ENCODE peak calls at places on chromosomes 3 and 15, in ten cellular contexts. One of them, this sample, is unnamed.
A peak's percentile ranks its signal among the peaks of the same experiment; 100 is the strongest.

GRCh38 chr15:70142322-70143191 is 44.8 kb upstream of the TLE3 start:
- DNase-seq in pancreas: no peak
- DNase-seq in AG10803: no peak
- DNase-seq in SHP77: no peak
- DNase-seq in progenitor cell of endocrine pancreas: no peak
- DNase-seq in CD8-positive, alpha-beta T cell: no peak
- DNase-seq in CD4-positive, alpha-beta memory T cell: no peak
- DNase-seq in putamen: no peak
- DNase-seq in heart left ventricle: peak; percentile 82
- DNase-seq in caudate nucleus: no peak
- DNase-seq in this sample: no peak

GRCh38 chr15:80317389-80318169 is 65.6 kb upstream of the CTXND1 start:
- DNase-seq in pancreas: no peak
- DNase-seq in AG10803: peak; percentile 95
- DNase-seq in SHP77: no peak
- DNase-seq in progenitor cell of endocrine pancreas: no peak
- DNase-seq in CD8-positive, alpha-beta T cell: no peak
- DNase-seq in CD4-positive, alpha-beta memory T cell: no peak
- DNase-seq in putamen: peak; percentile 9
- DNase-seq in heart left ventricle: peak; percentile 63
- DNase-seq in caudate nucleus: peak; percentile 25
- DNase-seq in this sample: no peak

GRCh38 chr3:24242012-24242698 is 252.5 kb downstream of the THRB start:
- DNase-seq in pancreas: no peak
- DNase-seq in AG10803: peak; percentile 97
- DNase-seq in SHP77: no peak
- DNase-seq in progenitor cell of endocrine pancreas: no peak
- DNase-seq in CD8-positive, alpha-beta T cell: no peak
- DNase-seq in CD4-positive, alpha-beta memory T cell: no peak
- DNase-seq in putamen: no peak
- DNase-seq in heart left ventricle: peak; percentile 29
- DNase-seq in caudate nucleus: peak; percentile 13
- DNase-seq in this sample: no peak

GRCh38 chr3:47108546-47108945 is 55.4 kb downstream of the SETD2 start:
- DNase-seq in pancreas: no peak
- DNase-seq in AG10803: peak; percentile 62
- DNase-seq in SHP77: no peak
- DNase-seq in progenitor cell of endocrine pancreas: no peak
- DNase-seq in CD8-positive, alpha-beta T cell: no peak
- DNase-seq in CD4-positive, alpha-beta memory T cell: no peak
- DNase-seq in putamen: no peak
- DNase-seq in heart left ventricle: no peak
- DNase-seq in caudate nucleus: no peak
- DNase-seq in this sample: no peak

GRCh38 chr15:53671545-53671944 is 87.9 kb downstream of the WDR72 start:
- DNase-seq in pancreas: no peak
- DNase-seq in AG10803: no peak
- DNase-seq in SHP77: no peak
- DNase-seq in progenitor cell of endocrine pancreas: no peak
- DNase-seq in CD8-positive, alpha-beta T cell: no peak
- DNase-seq in CD4-positive, alpha-beta memory T cell: no peak
- DNase-seq in putamen: no peak
- DNase-seq in heart left ventricle: no peak
- DNase-seq in caudate nucleus: no peak
- DNase-seq in this sample: no peak

GRCh38 chr15:34014556-34014955 is 24.4 kb downstream of the AVEN start:
- DNase-seq in pancreas: no peak
- DNase-seq in AG10803: no peak
- DNase-seq in SHP77: no peak
- DNase-seq in progenitor cell of endocrine pancreas: no peak
- DNase-seq in CD8-positive, alpha-beta T cell: no peak
- DNase-seq in CD4-positive, alpha-beta memory T cell: no peak
- DNase-seq in putamen: no peak
- DNase-seq in heart left ventricle: no peak
- DNase-seq in caudate nucleus: no peak
- DNase-seq in this sample: no peak

GRCh38 chr3:29416514-29416913 is 135.6 kb downstream of the RBMS3 start:
- DNase-seq in pancreas: no peak
- DNase-seq in AG10803: peak; percentile 53
- DNase-seq in SHP77: no peak
- DNase-seq in progenitor cell of endocrine pancreas: no peak
- DNase-seq in CD8-positive, alpha-beta T cell: no peak
- DNase-seq in CD4-positive, alpha-beta memory T cell: no peak
- DNase-seq in putamen: no peak
- DNase-seq in heart left ventricle: no peak
- DNase-seq in caudate nucleus: no peak
- DNase-seq in this sample: no peak

GRCh38 chr15:57390583-57390982 is 14.3 kb downstream of the CGNL1 start:
- DNase-seq in pancreas: no peak
- DNase-seq in AG10803: no peak
- DNase-seq in SHP77: no peak
- DNase-seq in progenitor cell of endocrine pancreas: no peak
- DNase-seq in CD8-positive, alpha-beta T cell: no peak
- DNase-seq in CD4-positive, alpha-beta memory T cell: no peak
- DNase-seq in putamen: no peak
- DNase-seq in heart left ventricle: peak; percentile 27
- DNase-seq in caudate nucleus: no peak
- DNase-seq in this sample: no peak

GRCh38 chr3:15542641-15543040 is 21.1 kb upstream of the COLQ start:
- DNase-seq in pancreas: no peak
- DNase-seq in AG10803: no peak
- DNase-seq in SHP77: no peak
- DNase-seq in progenitor cell of endocrine pancreas: no peak
- DNase-seq in CD8-positive, alpha-beta T cell: no peak
- DNase-seq in CD4-positive, alpha-beta memory T cell: no peak
- DNase-seq in putamen: no peak
- DNase-seq in heart left ventricle: no peak
- DNase-seq in caudate nucleus: no peak
- DNase-seq in this sample: no peak

GRCh38 chr15:100042558-100042957 is 299.2 kb downstream of the ADAMTS17 start:
- DNase-seq in pancreas: no peak
- DNase-seq in AG10803: no peak
- DNase-seq in SHP77: no peak
- DNase-seq in progenitor cell of endocrine pancreas: no peak
- DNase-seq in CD8-positive, alpha-beta T cell: no peak
- DNase-seq in CD4-positive, alpha-beta memory T cell: no peak
- DNase-seq in putamen: no peak
- DNase-seq in heart left ventricle: no peak
- DNase-seq in caudate nucleus: no peak
- DNase-seq in this sample: no peak

GRCh38 chr3:126540342-126540849 is 16.4 kb downstream of the CHST13 start:
- DNase-seq in pancreas: peak; percentile 14
- DNase-seq in AG10803: peak; percentile 96
- DNase-seq in SHP77: no peak
- DNase-seq in progenitor cell of endocrine pancreas: peak; percentile 4
- DNase-seq in CD8-positive, alpha-beta T cell: no peak
- DNase-seq in CD4-positive, alpha-beta memory T cell: no peak
- DNase-seq in putamen: no peak
- DNase-seq in heart left ventricle: peak; percentile 38
- DNase-seq in caudate nucleus: no peak
- DNase-seq in this sample: peak; percentile 39

GRCh38 chr3:74479915-74480314 is 134.5 kb downstream of the CNTN3 start:
- DNase-seq in pancreas: no peak
- DNase-seq in AG10803: no peak
- DNase-seq in SHP77: no peak
- DNase-seq in progenitor cell of endocrine pancreas: no peak
- DNase-seq in CD8-positive, alpha-beta T cell: no peak
- DNase-seq in CD4-positive, alpha-beta memory T cell: no peak
- DNase-seq in putamen: no peak
- DNase-seq in heart left ventricle: no peak
- DNase-seq in caudate nucleus: no peak
- DNase-seq in this sample: no peak

GRCh38 chr3:136151219-136151618 is 44.9 kb downstream of the MSL2 start:
- DNase-seq in pancreas: no peak
- DNase-seq in AG10803: no peak
- DNase-seq in SHP77: no peak
- DNase-seq in progenitor cell of endocrine pancreas: no peak
- DNase-seq in CD8-positive, alpha-beta T cell: no peak
- DNase-seq in CD4-positive, alpha-beta memory T cell: no peak
- DNase-seq in putamen: no peak
- DNase-seq in heart left ventricle: no peak
- DNase-seq in caudate nucleus: no peak
- DNase-seq in this sample: no peak